ENCODE peak calls at places on chromosome 7, in seven cellular contexts. C is cardiac muscle cell, Z is epithelial cell of esophagus, T is GM23338, M is brain microvascular endothelial cell, W is H9, I is tibial nerve. G is an unnamed sample.

GRCh38 chr7:87100326-87100725 is 40.9 kb upstream of the ELAPOR2 start:
- DNase-seq in C (no peak), Z (peak), T (no peak), M (no peak), W (no peak), I (no peak), G (no peak)

GRCh38 chr7:131636092-131636491 is 79.7 kb upstream of the PODXL start:
- DNase-seq in C (no peak), Z (no peak), T (no peak), M (peak), W (no peak), I (no peak), G (no peak)

GRCh38 chr7:151428393-151429231 is 11.3 kb downstream of the CRYGN start:
- DNase-seq in C (peak), Z (no peak), T (no peak), M (peak), W (no peak), I (no peak), G (peak)

GRCh38 chr7:5237286-5237685 is 45.5 kb upstream of the SLC29A4 start:
- DNase-seq in C (no peak), Z (peak), T (no peak), M (no peak), W (no peak), I (peak), G (no peak)

GRCh38 chr7:112068967-112069366 is 137.2 kb downstream of the DOCK4 start:
- DNase-seq in C (no peak), Z (no peak), T (no peak), M (no peak), W (no peak), I (no peak), G (no peak)

GRCh38 chr7:5207131-5207530 is 17.1 kb downstream of the WIPI2 start:
- DNase-seq in C (no peak), Z (no peak), T (no peak), M (no peak), W (no peak), I (no peak), G (no peak)

GRCh38 chr7:80335473-80336232 is 176.2 kb downstream of the GNAT3 start:
- DNase-seq in C (no peak), Z (no peak), T (no peak), M (no peak), W (no peak), I (no peak), G (no peak)

GRCh38 chr7:16644987-16645592 is 464 bp downstream of the ANKMY2 start:
- DNase-seq in C (no peak), Z (no peak), T (peak), M (no peak), W (no peak), I (peak), G (peak)

GRCh38 chr7:16849295-16850148 is 32.3 kb downstream of the AGR3 start:
- DNase-seq in C (no peak), Z (no peak), T (no peak), M (no peak), W (no peak), I (no peak), G (no peak)

GRCh38 chr7:120259382-120259781 is 13.6 kb upstream of the KCND2 start:
- DNase-seq in C (no peak), Z (peak), T (no peak), M (no peak), W (no peak), I (no peak), G (no peak)

GRCh38 chr7:116902811-116903210 is 40.4 kb downstream of the CAPZA2 start:
- DNase-seq in C (no peak), Z (no peak), T (no peak), M (no peak), W (no peak), I (no peak), G (no peak)

GRCh38 chr7:108049962-108050361 is 47.0 kb upstream of the LAMB1 start:
- DNase-seq in C (no peak), Z (no peak), T (no peak), M (no peak), W (no peak), I (no peak), G (no peak)

GRCh38 chr7:93203496-93203895 is 22.8 kb downstream of the HEPACAM2 start:
- DNase-seq in C (no peak), Z (no peak), T (no peak), M (no peak), W (no peak), I (no peak), G (no peak)

GRCh38 chr7:55048221-55048859 is 29.5 kb downstream of the EGFR start:
- DNase-seq in C (no peak), Z (peak), T (no peak), M (no peak), W (no peak), I (peak), G (no peak)

GRCh38 chr7:132261296-132261695 is 315.0 kb downstream of the PLXNA4 start:
- DNase-seq in C (no peak), Z (no peak), T (no peak), M (no peak), W (no peak), I (no peak), G (no peak)

GRCh38 chr7:75687246-75688088 is 51.3 kb downstream of the HIP1 start:
- DNase-seq in C (no peak), Z (no peak), T (no peak), M (no peak), W (no peak), I (no peak), G (no peak)

GRCh38 chr7:95772298-95772770 is at the start of gene DYNC1I1:
- DNase-seq in C (peak), Z (peak), T (peak), M (peak), W (peak), I (peak), G (peak)

GRCh38 chr7:22944506-22944905 is 69.4 kb downstream of the HYCC1 start:
- DNase-seq in C (no peak), Z (no peak), T (no peak), M (no peak), W (no peak), I (no peak), G (no peak)

GRCh38 chr7:148332191-148332590 is 258.4 kb upstream of the C7orf33 start:
- DNase-seq in C (no peak), Z (no peak), T (no peak), M (no peak), W (no peak), I (no peak), G (no peak)

GRCh38 chr7:102313997-102314780 is 27.5 kb downstream of the SH2B2 start:
- DNase-seq in C (no peak), Z (no peak), T (no peak), M (no peak), W (no peak), I (no peak), G (no peak)

GRCh38 chr7:10299384-10299783 is 674.3 kb upstream of the PHF14 start:
- DNase-seq in C (no peak), Z (no peak), T (no peak), M (no peak), W (no peak), I (no peak), G (no peak)

GRCh38 chr7:114084381-114085312 is 165.8 kb upstream of the PPP1R3A start:
- DNase-seq in C (peak), Z (peak), T (peak), M (no peak), W (peak), I (peak), G (peak)

GRCh38 chr7:104264281-104264680 is 56.5 kb upstream of the ORC5 start:
- DNase-seq in C (no peak), Z (peak), T (no peak), M (peak), W (no peak), I (no peak), G (no peak)

GRCh38 chr7:45347804-45348203 is 190.2 kb downstream of the RAMP3 start:
- DNase-seq in C (no peak), Z (peak), T (no peak), M (peak), W (no peak), I (no peak), G (no peak)

GRCh38 chr7:93566876-93567275 is 7.6 kb downstream of the CALCR start:
- DNase-seq in C (no peak), Z (peak), T (no peak), M (no peak), W (no peak), I (no peak), G (no peak)

GRCh38 chr7:75638607-75639070 is 100.1 kb downstream of the HIP1 start:
- DNase-seq in C (peak), Z (peak), T (peak), M (no peak), W (peak), I (no peak), G (peak)

GRCh38 chr7:39453743-39454355 is 112.4 kb upstream of the YAE1 start:
- DNase-seq in C (peak), Z (peak), T (peak), M (peak), W (peak), I (peak), G (peak)

GRCh38 chr7:102874166-102874829 is 38.5 kb upstream of the LRRC17 start:
- DNase-seq in C (no peak), Z (peak), T (no peak), M (peak), W (no peak), I (no peak), G (no peak)

GRCh38 chr7:75945297-75946168 is 30.6 kb downstream of the POR start:
- DNase-seq in C (peak), Z (peak), T (no peak), M (no peak), W (no peak), I (no peak), G (no peak)

GRCh38 chr7:74030861-74031260 is 2.9 kb downstream of the ELN start:
- DNase-seq in C (no peak), Z (no peak), T (no peak), M (no peak), W (no peak), I (no peak), G (no peak)

GRCh38 chr7:69115788-69116187 is 482.5 kb upstream of the AUTS2 start:
- DNase-seq in C (no peak), Z (peak), T (no peak), M (no peak), W (no peak), I (no peak), G (no peak)

GRCh38 chr7:107834401-107834800 is 31.4 kb upstream of the SLC26A3 start:
- DNase-seq in C (no peak), Z (no peak), T (no peak), M (no peak), W (no peak), I (no peak), G (no peak)

GRCh38 chr7:92404170-92404614 is 43.1 kb upstream of the GATAD1 start:
- DNase-seq in C (no peak), Z (no peak), T (peak), M (no peak), W (no peak), I (no peak), G (no peak)

GRCh38 chr7:84841809-84842208 is 345.0 kb downstream of the SEMA3D start:
- DNase-seq in C (no peak), Z (no peak), T (no peak), M (no peak), W (no peak), I (no peak), G (no peak)

GRCh38 chr7:27203378-27203953 is 3.6 kb upstream of the HOXA13 start:
- DNase-seq in C (no peak), Z (no peak), T (no peak), M (no peak), W (no peak), I (no peak), G (no peak)

GRCh38 chr7:40330408-40330807 is 195.6 kb downstream of the SUGCT start:
- DNase-seq in C (no peak), Z (no peak), T (no peak), M (no peak), W (no peak), I (no peak), G (no peak)

GRCh38 chr7:21910253-21910652 is 35.4 kb downstream of the CDCA7L start:
- DNase-seq in C (no peak), Z (no peak), T (no peak), M (no peak), W (no peak), I (no peak), G (no peak)

GRCh38 chr7:21914671-21915070 is 31.0 kb downstream of the CDCA7L start:
- DNase-seq in C (no peak), Z (peak), T (no peak), M (no peak), W (no peak), I (no peak), G (no peak)

GRCh38 chr7:21912931-21913780 is 32.5 kb downstream of the CDCA7L start:
- DNase-seq in C (no peak), Z (no peak), T (no peak), M (no peak), W (no peak), I (no peak), G (no peak)

GRCh38 chr7:21911341-21911875 is 34.3 kb downstream of the CDCA7L start:
- DNase-seq in C (no peak), Z (no peak), T (no peak), M (no peak), W (no peak), I (no peak), G (no peak)

DNA sequence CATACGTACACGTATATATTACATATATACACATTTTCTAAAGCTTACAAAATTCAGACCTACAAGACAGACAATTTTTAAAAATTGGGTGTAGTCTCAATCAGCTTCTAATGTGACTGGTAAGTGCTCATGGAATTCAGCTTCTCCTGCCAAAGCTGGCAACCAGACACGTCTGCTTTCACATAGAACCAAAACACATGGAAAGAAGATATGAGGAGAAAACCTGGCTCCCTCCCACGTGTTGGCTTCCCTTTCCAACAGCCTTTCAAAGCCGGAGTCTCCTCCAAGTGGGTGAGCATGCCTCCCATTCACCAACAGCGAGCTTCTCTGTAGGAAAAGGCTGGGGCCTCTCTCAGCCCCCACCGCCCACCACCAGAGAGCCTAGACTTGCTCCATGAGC is 33.4 kb downstream of the CDCA7L start:
- DNase-seq in C (no peak), Z (no peak), T (no peak), M (no peak), W (no peak), I (no peak), G (no peak)
- TF ChIP-seq CTCF in C (no peak), Z (no peak), T (no peak), M (no peak), W (no peak), I (no peak), G (no peak)

GRCh38 chr7:3302681-3303320 is 1.7 kb downstream of the SDK1 start:
- DNase-seq in C (no peak), Z (no peak), T (no peak), M (no peak), W (no peak), I (no peak), G (no peak)
- TF ChIP-seq CTCF in C (no peak), Z (no peak), T (no peak), M (no peak), W (no peak), I (no peak), G (no peak)

GRCh38 chr7:18700147-18700546 is 204.6 kb downstream of the HDAC9 start:
- DNase-seq in C (no peak), Z (no peak), T (peak), M (no peak), W (peak), I (no peak), G (no peak)
- TF ChIP-seq CTCF in C (no peak), Z (no peak), T (peak), M (peak), W (peak), I (no peak), G (no peak)

GRCh38 chr7:115747174-115747573 is 283.4 kb downstream of the TFEC start:
- DNase-seq in C (no peak), Z (no peak), T (no peak), M (no peak), W (no peak), I (no peak), G (no peak)

GRCh38 chr7:115754226-115754625 is 276.3 kb downstream of the TFEC start:
- DNase-seq in C (no peak), Z (no peak), T (no peak), M (no peak), W (no peak), I (no peak), G (no peak)

GRCh38 chr7:115749924-115750323 is 280.6 kb downstream of the TFEC start:
- DNase-seq in C (peak), Z (no peak), T (no peak), M (no peak), W (no peak), I (no peak), G (no peak)

DNA sequence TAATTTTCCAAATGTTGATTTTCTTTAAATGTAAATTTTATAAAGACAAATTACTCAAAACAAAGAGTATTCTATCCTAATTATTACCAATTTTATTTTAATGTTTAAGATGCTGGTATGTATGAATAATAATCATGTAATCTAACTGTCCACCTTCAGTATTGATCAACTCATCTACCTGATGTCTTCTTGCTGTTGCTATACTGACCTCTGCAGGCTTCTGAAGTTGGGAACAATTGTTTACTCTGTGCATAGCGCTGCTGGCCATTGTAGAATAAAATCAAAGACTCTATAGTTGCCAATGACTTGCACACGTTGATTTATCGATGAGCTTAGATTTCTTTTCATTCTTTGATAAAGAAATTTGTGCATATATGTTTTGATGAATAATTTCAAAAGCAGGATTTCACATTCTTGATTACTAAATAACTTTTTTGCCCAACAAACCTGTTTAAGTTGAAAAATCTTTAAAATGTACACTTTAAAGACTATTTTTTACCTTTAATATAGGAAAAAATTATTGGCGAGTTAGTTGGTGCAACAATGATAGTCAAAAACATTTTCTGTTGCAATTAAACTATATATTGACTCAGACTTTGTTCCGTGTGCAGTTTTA is 282.3 kb downstream of the TFEC start:
- DNase-seq in C (no peak), Z (peak), T (peak), M (no peak), W (no peak), I (no peak), G (no peak)
- TF ChIP-seq CTCF in C (peak), Z (peak), T (peak), M (peak), W (peak), I (no peak), G (peak)

GRCh38 chr7:48337012-48337621 is 165.9 kb downstream of the ABCA13 start:
- DNase-seq in C (peak), Z (peak), T (peak), M (peak), W (peak), I (peak), G (peak)
- TF ChIP-seq CTCF in C (peak), Z (peak), T (peak), M (peak), W (peak), I (no peak), G (peak)

GRCh38 chr7:142300689-142301088 is 42.8 kb upstream of the PRSS58 start:
- DNase-seq in C (no peak), Z (no peak), T (peak), M (no peak), W (peak), I (no peak), G (peak)
- TF ChIP-seq CTCF in C (peak), Z (peak), T (peak), M (peak), W (peak), I (no peak), G (peak)

GRCh38 chr7:8719102-8719501 is 285.7 kb downstream of the NXPH1 start:
- DNase-seq in C (no peak), Z (no peak), T (no peak), M (no peak), W (no peak), I (no peak), G (no peak)

DNA sequence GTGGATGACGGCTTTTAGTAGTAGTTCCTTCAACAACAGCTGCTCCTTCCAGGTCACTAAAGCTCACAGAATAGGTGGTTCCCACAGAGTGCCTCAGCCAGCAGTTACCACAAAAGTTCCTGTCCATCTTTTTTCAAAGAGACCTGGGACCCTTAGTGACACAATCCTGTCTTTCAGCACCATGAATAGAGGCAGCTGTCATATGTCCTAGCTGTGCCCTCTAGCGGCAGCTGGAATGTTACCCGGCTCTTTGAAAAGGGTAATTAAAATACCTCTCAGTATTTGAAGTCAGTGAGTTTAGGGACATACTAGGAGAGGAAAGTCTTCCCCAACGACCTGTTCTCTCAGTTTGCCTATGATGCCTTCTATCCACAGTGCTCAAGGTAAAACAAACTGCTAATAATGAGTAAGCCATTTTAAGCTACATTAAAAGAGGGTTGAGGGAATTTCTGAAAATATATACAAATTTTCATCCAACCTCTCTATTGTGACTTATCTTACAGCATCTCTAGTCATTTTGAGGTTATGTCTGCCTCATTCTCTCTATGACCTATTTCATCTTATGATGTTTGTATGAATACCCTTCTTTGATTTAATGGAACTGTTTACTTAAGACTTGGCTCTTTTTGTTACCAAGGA is 290.8 kb downstream of the NXPH1 start:
- DNase-seq in C (peak), Z (peak), T (peak), M (peak), W (peak), I (peak), G (peak)
- TF ChIP-seq CTCF in C (no peak), Z (peak), T (peak), M (peak), W (peak), I (peak), G (peak)